ENCODE peak calls at places on chromosomes 7 and 10, in ten cellular contexts. One of them, this sample, is unnamed.

GRCh38 chr10:1611936-1612550 is 125.3 kb downstream of the ADARB2 start:
- DNase-seq in neuronal stem cell: no peak
- DNase-seq in mammary epithelial cell: no peak
- DNase-seq in uterus: no peak
- DNase-seq in NCI-H524 treated with DMSO at 0.1 percent for 48 hours: no peak
- DNase-seq in activated naive CD4-positive, alpha-beta T cell treated with anti-CD3 and anti-CD28 coated beads, Interleukin-2, amount 10 ng/mL, durations not matched to agents 7 days and 5 days: no peak
- DNase-seq in BJ: no peak
- DNase-seq in activated CD8-positive, alpha-beta memory T cell treated with anti-CD3 and anti-CD28 coated beads for 4 hours: no peak
- DNase-seq in endodermal cell: peak
- DNase-seq in IMR-90: no peak
- DNase-seq in this sample: no peak

GRCh38 chr7:47581821-47582747 is at the start of gene TNS3:
- DNase-seq in neuronal stem cell: no peak
- DNase-seq in mammary epithelial cell: peak
- DNase-seq in uterus: no peak
- DNase-seq in NCI-H524 treated with DMSO at 0.1 percent for 48 hours: no peak
- DNase-seq in activated naive CD4-positive, alpha-beta T cell treated with anti-CD3 and anti-CD28 coated beads, Interleukin-2, amount 10 ng/mL, durations not matched to agents 7 days and 5 days: no peak
- DNase-seq in BJ: no peak
- DNase-seq in activated CD8-positive, alpha-beta memory T cell treated with anti-CD3 and anti-CD28 coated beads for 4 hours: no peak
- DNase-seq in endodermal cell: peak
- DNase-seq in IMR-90: peak
- DNase-seq in this sample: no peak

GRCh38 chr7:92517626-92518025 is 10.7 kb downstream of the PEX1 start:
- DNase-seq in neuronal stem cell: no peak
- DNase-seq in mammary epithelial cell: peak
- DNase-seq in uterus: no peak
- DNase-seq in NCI-H524 treated with DMSO at 0.1 percent for 48 hours: no peak
- DNase-seq in activated naive CD4-positive, alpha-beta T cell treated with anti-CD3 and anti-CD28 coated beads, Interleukin-2, amount 10 ng/mL, durations not matched to agents 7 days and 5 days: no peak
- DNase-seq in BJ: peak
- DNase-seq in activated CD8-positive, alpha-beta memory T cell treated with anti-CD3 and anti-CD28 coated beads for 4 hours: no peak
- DNase-seq in endodermal cell: no peak
- DNase-seq in IMR-90: peak
- DNase-seq in this sample: peak

GRCh38 chr7:124723012-124723411 is 42.6 kb downstream of the GPR37 start:
- DNase-seq in neuronal stem cell: no peak
- DNase-seq in mammary epithelial cell: peak
- DNase-seq in uterus: no peak
- DNase-seq in NCI-H524 treated with DMSO at 0.1 percent for 48 hours: no peak
- DNase-seq in activated naive CD4-positive, alpha-beta T cell treated with anti-CD3 and anti-CD28 coated beads, Interleukin-2, amount 10 ng/mL, durations not matched to agents 7 days and 5 days: no peak
- DNase-seq in BJ: no peak
- DNase-seq in activated CD8-positive, alpha-beta memory T cell treated with anti-CD3 and anti-CD28 coated beads for 4 hours: no peak
- DNase-seq in endodermal cell: no peak
- DNase-seq in IMR-90: peak
- DNase-seq in this sample: peak

GRCh38 chr10:4740471-4740870 is 85.5 kb upstream of the AKR1E2 start:
- DNase-seq in neuronal stem cell: no peak
- DNase-seq in mammary epithelial cell: no peak
- DNase-seq in uterus: no peak
- DNase-seq in NCI-H524 treated with DMSO at 0.1 percent for 48 hours: no peak
- DNase-seq in activated naive CD4-positive, alpha-beta T cell treated with anti-CD3 and anti-CD28 coated beads, Interleukin-2, amount 10 ng/mL, durations not matched to agents 7 days and 5 days: no peak
- DNase-seq in BJ: no peak
- DNase-seq in activated CD8-positive, alpha-beta memory T cell treated with anti-CD3 and anti-CD28 coated beads for 4 hours: no peak
- DNase-seq in endodermal cell: no peak
- DNase-seq in IMR-90: peak
- DNase-seq in this sample: no peak

GRCh38 chr10:133205146-133205545 is 24.9 kb upstream of the UTF1 start:
- DNase-seq in neuronal stem cell: no peak
- DNase-seq in mammary epithelial cell: no peak
- DNase-seq in uterus: no peak
- DNase-seq in NCI-H524 treated with DMSO at 0.1 percent for 48 hours: no peak
- DNase-seq in activated naive CD4-positive, alpha-beta T cell treated with anti-CD3 and anti-CD28 coated beads, Interleukin-2, amount 10 ng/mL, durations not matched to agents 7 days and 5 days: no peak
- DNase-seq in BJ: no peak
- DNase-seq in activated CD8-positive, alpha-beta memory T cell treated with anti-CD3 and anti-CD28 coated beads for 4 hours: no peak
- DNase-seq in endodermal cell: no peak
- DNase-seq in IMR-90: no peak
- DNase-seq in this sample: no peak

GRCh38 chr7:12709731-12710502 is 22.5 kb downstream of the ARL4A start:
- DNase-seq in neuronal stem cell: no peak
- DNase-seq in mammary epithelial cell: no peak
- DNase-seq in uterus: no peak
- DNase-seq in NCI-H524 treated with DMSO at 0.1 percent for 48 hours: no peak
- DNase-seq in activated naive CD4-positive, alpha-beta T cell treated with anti-CD3 and anti-CD28 coated beads, Interleukin-2, amount 10 ng/mL, durations not matched to agents 7 days and 5 days: no peak
- DNase-seq in BJ: peak
- DNase-seq in activated CD8-positive, alpha-beta memory T cell treated with anti-CD3 and anti-CD28 coated beads for 4 hours: no peak
- DNase-seq in endodermal cell: no peak
- DNase-seq in IMR-90: peak
- DNase-seq in this sample: peak

GRCh38 chr7:54581511-54581910 is 39.3 kb downstream of the VSTM2A start:
- DNase-seq in neuronal stem cell: no peak
- DNase-seq in mammary epithelial cell: peak
- DNase-seq in uterus: no peak
- DNase-seq in NCI-H524 treated with DMSO at 0.1 percent for 48 hours: no peak
- DNase-seq in activated naive CD4-positive, alpha-beta T cell treated with anti-CD3 and anti-CD28 coated beads, Interleukin-2, amount 10 ng/mL, durations not matched to agents 7 days and 5 days: no peak
- DNase-seq in BJ: no peak
- DNase-seq in activated CD8-positive, alpha-beta memory T cell treated with anti-CD3 and anti-CD28 coated beads for 4 hours: no peak
- DNase-seq in endodermal cell: no peak
- DNase-seq in IMR-90: no peak
- DNase-seq in this sample: peak

GRCh38 chr10:4474829-4475228 is 351.2 kb upstream of the AKR1E2 start:
- DNase-seq in neuronal stem cell: no peak
- DNase-seq in mammary epithelial cell: peak
- DNase-seq in uterus: no peak
- DNase-seq in NCI-H524 treated with DMSO at 0.1 percent for 48 hours: no peak
- DNase-seq in activated naive CD4-positive, alpha-beta T cell treated with anti-CD3 and anti-CD28 coated beads, Interleukin-2, amount 10 ng/mL, durations not matched to agents 7 days and 5 days: peak
- DNase-seq in BJ: no peak
- DNase-seq in activated CD8-positive, alpha-beta memory T cell treated with anti-CD3 and anti-CD28 coated beads for 4 hours: no peak
- DNase-seq in endodermal cell: peak
- DNase-seq in IMR-90: no peak
- DNase-seq in this sample: peak

GRCh38 chr10:42975005-42975493 is 101.8 kb upstream of the RET start:
- DNase-seq in neuronal stem cell: no peak
- DNase-seq in mammary epithelial cell: no peak
- DNase-seq in uterus: no peak
- DNase-seq in NCI-H524 treated with DMSO at 0.1 percent for 48 hours: no peak
- DNase-seq in activated naive CD4-positive, alpha-beta T cell treated with anti-CD3 and anti-CD28 coated beads, Interleukin-2, amount 10 ng/mL, durations not matched to agents 7 days and 5 days: peak
- DNase-seq in BJ: no peak
- DNase-seq in activated CD8-positive, alpha-beta memory T cell treated with anti-CD3 and anti-CD28 coated beads for 4 hours: no peak
- DNase-seq in endodermal cell: peak
- DNase-seq in IMR-90: no peak
- DNase-seq in this sample: no peak

GRCh38 chr7:139370943-139371313 is 11.2 kb downstream of the LUC7L2 start:
- DNase-seq in neuronal stem cell: no peak
- DNase-seq in mammary epithelial cell: no peak
- DNase-seq in uterus: no peak
- DNase-seq in NCI-H524 treated with DMSO at 0.1 percent for 48 hours: no peak
- DNase-seq in activated naive CD4-positive, alpha-beta T cell treated with anti-CD3 and anti-CD28 coated beads, Interleukin-2, amount 10 ng/mL, durations not matched to agents 7 days and 5 days: no peak
- DNase-seq in BJ: no peak
- DNase-seq in activated CD8-positive, alpha-beta memory T cell treated with anti-CD3 and anti-CD28 coated beads for 4 hours: no peak
- DNase-seq in endodermal cell: no peak
- DNase-seq in IMR-90: no peak
- DNase-seq in this sample: no peak

GRCh38 chr7:69067397-69067796 is 530.9 kb upstream of the AUTS2 start:
- DNase-seq in neuronal stem cell: no peak
- DNase-seq in mammary epithelial cell: no peak
- DNase-seq in uterus: no peak
- DNase-seq in NCI-H524 treated with DMSO at 0.1 percent for 48 hours: no peak
- DNase-seq in activated naive CD4-positive, alpha-beta T cell treated with anti-CD3 and anti-CD28 coated beads, Interleukin-2, amount 10 ng/mL, durations not matched to agents 7 days and 5 days: no peak
- DNase-seq in BJ: no peak
- DNase-seq in activated CD8-positive, alpha-beta memory T cell treated with anti-CD3 and anti-CD28 coated beads for 4 hours: no peak
- DNase-seq in endodermal cell: peak
- DNase-seq in IMR-90: no peak
- DNase-seq in this sample: peak

GRCh38 chr7:20365486-20365885 is 34.8 kb downstream of the ITGB8 start:
- DNase-seq in neuronal stem cell: no peak
- DNase-seq in mammary epithelial cell: peak
- DNase-seq in uterus: no peak
- DNase-seq in NCI-H524 treated with DMSO at 0.1 percent for 48 hours: no peak
- DNase-seq in activated naive CD4-positive, alpha-beta T cell treated with anti-CD3 and anti-CD28 coated beads, Interleukin-2, amount 10 ng/mL, durations not matched to agents 7 days and 5 days: no peak
- DNase-seq in BJ: no peak
- DNase-seq in activated CD8-positive, alpha-beta memory T cell treated with anti-CD3 and anti-CD28 coated beads for 4 hours: no peak
- DNase-seq in endodermal cell: no peak
- DNase-seq in IMR-90: no peak
- DNase-seq in this sample: no peak

GRCh38 chr7:110839866-110840265 is 251.1 kb upstream of the LRRN3 start:
- DNase-seq in neuronal stem cell: no peak
- DNase-seq in mammary epithelial cell: peak
- DNase-seq in uterus: no peak
- DNase-seq in NCI-H524 treated with DMSO at 0.1 percent for 48 hours: peak
- DNase-seq in activated naive CD4-positive, alpha-beta T cell treated with anti-CD3 and anti-CD28 coated beads, Interleukin-2, amount 10 ng/mL, durations not matched to agents 7 days and 5 days: no peak
- DNase-seq in BJ: no peak
- DNase-seq in activated CD8-positive, alpha-beta memory T cell treated with anti-CD3 and anti-CD28 coated beads for 4 hours: no peak
- DNase-seq in endodermal cell: peak
- DNase-seq in IMR-90: peak
- DNase-seq in this sample: peak

GRCh38 chr7:51592822-51593221 is 276.2 kb upstream of the COBL start:
- DNase-seq in neuronal stem cell: no peak
- DNase-seq in mammary epithelial cell: no peak
- DNase-seq in uterus: no peak
- DNase-seq in NCI-H524 treated with DMSO at 0.1 percent for 48 hours: peak
- DNase-seq in activated naive CD4-positive, alpha-beta T cell treated with anti-CD3 and anti-CD28 coated beads, Interleukin-2, amount 10 ng/mL, durations not matched to agents 7 days and 5 days: no peak
- DNase-seq in BJ: no peak
- DNase-seq in activated CD8-positive, alpha-beta memory T cell treated with anti-CD3 and anti-CD28 coated beads for 4 hours: no peak
- DNase-seq in endodermal cell: no peak
- DNase-seq in IMR-90: no peak
- DNase-seq in this sample: no peak

GRCh38 chr7:130273081-130273699 is 6.5 kb downstream of the CPA2 start:
- DNase-seq in neuronal stem cell: peak
- DNase-seq in mammary epithelial cell: peak
- DNase-seq in uterus: peak
- DNase-seq in NCI-H524 treated with DMSO at 0.1 percent for 48 hours: peak
- DNase-seq in activated naive CD4-positive, alpha-beta T cell treated with anti-CD3 and anti-CD28 coated beads, Interleukin-2, amount 10 ng/mL, durations not matched to agents 7 days and 5 days: no peak
- DNase-seq in BJ: no peak
- DNase-seq in activated CD8-positive, alpha-beta memory T cell treated with anti-CD3 and anti-CD28 coated beads for 4 hours: no peak
- DNase-seq in endodermal cell: peak
- DNase-seq in IMR-90: peak
- DNase-seq in this sample: peak

GRCh38 chr7:154860621-154861375 is 142.1 kb downstream of the PAXIP1 start:
- DNase-seq in neuronal stem cell: no peak
- DNase-seq in mammary epithelial cell: no peak
- DNase-seq in uterus: no peak
- DNase-seq in NCI-H524 treated with DMSO at 0.1 percent for 48 hours: no peak
- DNase-seq in activated naive CD4-positive, alpha-beta T cell treated with anti-CD3 and anti-CD28 coated beads, Interleukin-2, amount 10 ng/mL, durations not matched to agents 7 days and 5 days: no peak
- DNase-seq in BJ: no peak
- DNase-seq in activated CD8-positive, alpha-beta memory T cell treated with anti-CD3 and anti-CD28 coated beads for 4 hours: no peak
- DNase-seq in endodermal cell: no peak
- DNase-seq in IMR-90: no peak
- DNase-seq in this sample: no peak

This sample was measured in bronchial epithelial cell.